ENCODE peak calls at places on chromosomes 12 and 14, in five cellular contexts. One of them, this sample, is unnamed.

GRCh38 chr12:47014474-47014873 is 64.9 kb upstream of the PCED1B start:
- DNase-seq in NCI-H510A treated with DMSO at 0.1 percent for 48 hours: no peak
- DNase-seq in RWPE1: no peak
- DNase-seq in fibroblast of the conjunctiva: no peak
- DNase-seq in left ventricle myocardium inferior: no peak
- DNase-seq in this sample: no peak

GRCh38 chr14:85464135-85464534 is 65.8 kb upstream of the FLRT2 start:
- DNase-seq in NCI-H510A treated with DMSO at 0.1 percent for 48 hours: no peak
- DNase-seq in RWPE1: no peak
- DNase-seq in fibroblast of the conjunctiva: no peak
- DNase-seq in left ventricle myocardium inferior: no peak
- DNase-seq in this sample: no peak

GRCh38 chr14:81946808-81947798 is 413.4 kb upstream of the SEL1L start:
- DNase-seq in fibroblast of the conjunctiva: no peak
- DNase-seq in left ventricle myocardium inferior: peak; percentile 18
- DNase-seq in RWPE1: no peak
- DNase-seq in NCI-H510A treated with DMSO at 0.1 percent for 48 hours: no peak
- DNase-seq in this sample: peak; percentile 13

GRCh38 chr14:32043624-32044023 is 33.5 kb upstream of the ARHGAP5 start:
- DNase-seq in fibroblast of the conjunctiva: no peak
- DNase-seq in RWPE1: no peak
- DNase-seq in NCI-H510A treated with DMSO at 0.1 percent for 48 hours: no peak
- DNase-seq in left ventricle myocardium inferior: no peak
- DNase-seq in this sample: no peak

GRCh38 chr12:124592050-124592449 is 24.6 kb upstream of the NCOR2 start:
- DNase-seq in RWPE1: peak; percentile 75
- DNase-seq in fibroblast of the conjunctiva: no peak
- DNase-seq in left ventricle myocardium inferior: no peak
- DNase-seq in NCI-H510A treated with DMSO at 0.1 percent for 48 hours: no peak
- DNase-seq in this sample: no peak

GRCh38 chr14:55136241-55136640 is 7.2 kb downstream of the LGALS3 start:
- DNase-seq in RWPE1: no peak
- DNase-seq in fibroblast of the conjunctiva: no peak
- DNase-seq in left ventricle myocardium inferior: no peak
- DNase-seq in NCI-H510A treated with DMSO at 0.1 percent for 48 hours: no peak
- DNase-seq in this sample: no peak

GRCh38 chr12:13701502-13701901 is 279.9 kb downstream of the GRIN2B start:
- DNase-seq in fibroblast of the conjunctiva: no peak
- DNase-seq in RWPE1: no peak
- DNase-seq in NCI-H510A treated with DMSO at 0.1 percent for 48 hours: no peak
- DNase-seq in left ventricle myocardium inferior: no peak
- DNase-seq in this sample: no peak

GRCh38 chr14:82621881-82622450 is 1088.3 kb upstream of the SEL1L start:
- DNase-seq in RWPE1: no peak
- DNase-seq in NCI-H510A treated with DMSO at 0.1 percent for 48 hours: no peak
- DNase-seq in fibroblast of the conjunctiva: no peak
- DNase-seq in left ventricle myocardium inferior: no peak
- DNase-seq in this sample: no peak

GRCh38 chr12:50572760-50573159 is 68.0 kb downstream of the DIP2B start:
- DNase-seq in fibroblast of the conjunctiva: no peak
- DNase-seq in left ventricle myocardium inferior: no peak
- DNase-seq in RWPE1: no peak
- DNase-seq in NCI-H510A treated with DMSO at 0.1 percent for 48 hours: no peak
- DNase-seq in this sample: no peak

GRCh38 chr14:80926706-80927384 is 14.7 kb downstream of the CEP128 start:
- DNase-seq in NCI-H510A treated with DMSO at 0.1 percent for 48 hours: no peak
- DNase-seq in RWPE1: no peak
- DNase-seq in left ventricle myocardium inferior: no peak
- DNase-seq in fibroblast of the conjunctiva: no peak
- DNase-seq in this sample: no peak

GRCh38 chr12:65761301-65761700 is 63.0 kb upstream of the HMGA2 start:
- DNase-seq in fibroblast of the conjunctiva: no peak
- DNase-seq in RWPE1: no peak
- DNase-seq in left ventricle myocardium inferior: no peak
- DNase-seq in NCI-H510A treated with DMSO at 0.1 percent for 48 hours: no peak
- DNase-seq in this sample: no peak

GRCh38 chr12:105928436-105928835 is 210.3 kb downstream of the NUAK1 start:
- DNase-seq in RWPE1: peak; percentile 70
- DNase-seq in NCI-H510A treated with DMSO at 0.1 percent for 48 hours: peak; percentile 14
- DNase-seq in fibroblast of the conjunctiva: no peak
- DNase-seq in left ventricle myocardium inferior: no peak
- DNase-seq in this sample: no peak

GRCh38 chr12:122499991-122500684 is 594 bp downstream of the ZCCHC8 start:
- DNase-seq in NCI-H510A treated with DMSO at 0.1 percent for 48 hours: peak; percentile 80
- DNase-seq in left ventricle myocardium inferior: peak; percentile 51
- DNase-seq in fibroblast of the conjunctiva: peak; percentile 51
- DNase-seq in RWPE1: peak; percentile 68
- DNase-seq in this sample: peak; percentile 35

GRCh38 chr14:69149461-69150244 is 3.3 kb downstream of the DCAF5 start:
- DNase-seq in NCI-H510A treated with DMSO at 0.1 percent for 48 hours: no peak
- DNase-seq in RWPE1: no peak
- DNase-seq in fibroblast of the conjunctiva: no peak
- DNase-seq in left ventricle myocardium inferior: no peak
- DNase-seq in this sample: no peak

GRCh38 chr12:95805864-95806669 is 15.5 kb upstream of the NTN4 start:
- DNase-seq in fibroblast of the conjunctiva: peak; percentile 93
- DNase-seq in left ventricle myocardium inferior: no peak
- DNase-seq in NCI-H510A treated with DMSO at 0.1 percent for 48 hours: no peak
- DNase-seq in RWPE1: peak; percentile 83
- DNase-seq in this sample: no peak

GRCh38 chr14:63542231-63542999 is 762 bp downstream of the PPP2R5E start:
- DNase-seq in RWPE1: peak; percentile 14
- DNase-seq in fibroblast of the conjunctiva: no peak
- DNase-seq in NCI-H510A treated with DMSO at 0.1 percent for 48 hours: no peak
- DNase-seq in left ventricle myocardium inferior: no peak
- DNase-seq in this sample: no peak

GRCh38 chr12:30044206-30044605 is 260.5 kb upstream of the TMTC1 start:
- DNase-seq in RWPE1: no peak
- DNase-seq in fibroblast of the conjunctiva: no peak
- DNase-seq in left ventricle myocardium inferior: no peak
- DNase-seq in NCI-H510A treated with DMSO at 0.1 percent for 48 hours: no peak
- DNase-seq in this sample: no peak

GRCh38 chr12:116695464-116695725 is 42.5 kb downstream of the SPRING1 start:
- DNase-seq in NCI-H510A treated with DMSO at 0.1 percent for 48 hours: no peak
- DNase-seq in left ventricle myocardium inferior: no peak
- DNase-seq in RWPE1: no peak
- DNase-seq in fibroblast of the conjunctiva: no peak
- DNase-seq in this sample: no peak

GRCh38 chr14:52802597-52802996 is 11.2 kb upstream of the GNPNAT1 start:
- DNase-seq in NCI-H510A treated with DMSO at 0.1 percent for 48 hours: no peak
- DNase-seq in fibroblast of the conjunctiva: peak; percentile 44
- DNase-seq in left ventricle myocardium inferior: no peak
- DNase-seq in RWPE1: peak; percentile 56
- DNase-seq in this sample: no peak

GRCh38 chr14:36617824-36618223 is 35.4 kb upstream of the NKX2-8 start:
- DNase-seq in NCI-H510A treated with DMSO at 0.1 percent for 48 hours: no peak
- DNase-seq in left ventricle myocardium inferior: no peak
- DNase-seq in RWPE1: no peak
- DNase-seq in fibroblast of the conjunctiva: no peak
- DNase-seq in this sample: no peak

GRCh38 chr12:82517808-82518207 is 159.5 kb downstream of the METTL25 start:
- DNase-seq in NCI-H510A treated with DMSO at 0.1 percent for 48 hours: peak; percentile 62
- DNase-seq in left ventricle myocardium inferior: no peak
- DNase-seq in fibroblast of the conjunctiva: no peak
- DNase-seq in RWPE1: no peak
- DNase-seq in this sample: no peak

GRCh38 chr12:88035907-88036289 is 6.7 kb upstream of the C12orf50 start:
- DNase-seq in fibroblast of the conjunctiva: no peak
- DNase-seq in left ventricle myocardium inferior: no peak
- DNase-seq in NCI-H510A treated with DMSO at 0.1 percent for 48 hours: no peak
- DNase-seq in RWPE1: no peak
- DNase-seq in this sample: no peak

GRCh38 chr12:46371718-46372130 is 849 bp downstream of the SLC38A2 start:
- DNase-seq in left ventricle myocardium inferior: peak; percentile 67
- DNase-seq in fibroblast of the conjunctiva: no peak
- DNase-seq in RWPE1: peak; percentile 33
- DNase-seq in NCI-H510A treated with DMSO at 0.1 percent for 48 hours: peak; percentile 65
- DNase-seq in this sample: no peak

GRCh38 chr12:108935165-108935564 is 55.3 kb downstream of the DAO start:
- DNase-seq in RWPE1: no peak
- DNase-seq in left ventricle myocardium inferior: no peak
- DNase-seq in fibroblast of the conjunctiva: no peak
- DNase-seq in NCI-H510A treated with DMSO at 0.1 percent for 48 hours: no peak
- DNase-seq in this sample: no peak

GRCh38 chr12:131882804-131883520 is 11.5 kb upstream of the ULK1 start:
- DNase-seq in NCI-H510A treated with DMSO at 0.1 percent for 48 hours: no peak
- DNase-seq in RWPE1: no peak
- DNase-seq in left ventricle myocardium inferior: no peak
- DNase-seq in fibroblast of the conjunctiva: no peak
- DNase-seq in this sample: no peak

GRCh38 chr12:12216349-12217017 is 50.4 kb downstream of the LRP6 start:
- DNase-seq in fibroblast of the conjunctiva: no peak
- DNase-seq in left ventricle myocardium inferior: no peak
- DNase-seq in RWPE1: no peak
- DNase-seq in NCI-H510A treated with DMSO at 0.1 percent for 48 hours: no peak
- DNase-seq in this sample: no peak

GRCh38 chr14:89721330-89721729 is 233.2 kb downstream of the EFCAB11 start:
- DNase-seq in left ventricle myocardium inferior: no peak
- DNase-seq in NCI-H510A treated with DMSO at 0.1 percent for 48 hours: no peak
- DNase-seq in fibroblast of the conjunctiva: no peak
- DNase-seq in RWPE1: no peak
- DNase-seq in this sample: no peak

GRCh38 chr14:77139540-77140342 is 1.9 kb downstream of the ZDHHC22 start:
- DNase-seq in RWPE1: peak; percentile 41
- DNase-seq in left ventricle myocardium inferior: no peak
- DNase-seq in fibroblast of the conjunctiva: no peak
- DNase-seq in NCI-H510A treated with DMSO at 0.1 percent for 48 hours: peak; percentile 66
- DNase-seq in this sample: no peak

GRCh38 chr12:67720383-67720856 is 71.9 kb downstream of the DYRK2 start:
- DNase-seq in RWPE1: no peak
- DNase-seq in left ventricle myocardium inferior: no peak
- DNase-seq in fibroblast of the conjunctiva: peak; percentile 29
- DNase-seq in NCI-H510A treated with DMSO at 0.1 percent for 48 hours: peak; percentile 67
- DNase-seq in this sample: no peak

GRCh38 chr12:117514016-117514415 is 152.6 kb upstream of the NOS1 start:
- DNase-seq in RWPE1: no peak
- DNase-seq in fibroblast of the conjunctiva: no peak
- DNase-seq in left ventricle myocardium inferior: no peak
- DNase-seq in NCI-H510A treated with DMSO at 0.1 percent for 48 hours: no peak
- DNase-seq in this sample: no peak

GRCh38 chr14:52023518-52023917 is 34.2 kb downstream of the RTRAF start:
- DNase-seq in NCI-H510A treated with DMSO at 0.1 percent for 48 hours: no peak
- DNase-seq in fibroblast of the conjunctiva: peak; percentile 51
- DNase-seq in RWPE1: no peak
- DNase-seq in left ventricle myocardium inferior: no peak
- DNase-seq in this sample: no peak

GRCh38 chr14:97413991-97414717 is 617.0 kb downstream of the VRK1 start:
- DNase-seq in left ventricle myocardium inferior: no peak
- DNase-seq in NCI-H510A treated with DMSO at 0.1 percent for 48 hours: no peak
- DNase-seq in RWPE1: no peak
- DNase-seq in fibroblast of the conjunctiva: no peak
- DNase-seq in this sample: no peak

GRCh38 chr12:46266382-46266791 is 2.5 kb downstream of the SLC38A1 start:
- DNase-seq in RWPE1: peak; percentile 73
- DNase-seq in NCI-H510A treated with DMSO at 0.1 percent for 48 hours: no peak
- DNase-seq in fibroblast of the conjunctiva: peak; percentile 78
- DNase-seq in left ventricle myocardium inferior: no peak
- DNase-seq in this sample: no peak

GRCh38 chr14:71011479-71011878 is 104.2 kb downstream of the PCNX1 start:
- DNase-seq in left ventricle myocardium inferior: no peak
- DNase-seq in RWPE1: no peak
- DNase-seq in NCI-H510A treated with DMSO at 0.1 percent for 48 hours: no peak
- DNase-seq in fibroblast of the conjunctiva: no peak
- DNase-seq in this sample: no peak

GRCh38 chr12:116880817-116881324 is 370 bp downstream of the HRK start:
- DNase-seq in RWPE1: no peak
- DNase-seq in NCI-H510A treated with DMSO at 0.1 percent for 48 hours: peak; percentile 83
- DNase-seq in fibroblast of the conjunctiva: no peak
- DNase-seq in left ventricle myocardium inferior: peak; percentile 25
- DNase-seq in this sample: no peak

GRCh38 chr12:104121001-104121400 is 17.0 kb downstream of the NFYB start:
- DNase-seq in RWPE1: peak; percentile 35
- DNase-seq in left ventricle myocardium inferior: no peak
- DNase-seq in fibroblast of the conjunctiva: peak; percentile 14
- DNase-seq in NCI-H510A treated with DMSO at 0.1 percent for 48 hours: no peak
- DNase-seq in this sample: peak; percentile 76

GRCh38 chr12:10669533-10669932 is 4.3 kb downstream of the STYK1 start:
- DNase-seq in NCI-H510A treated with DMSO at 0.1 percent for 48 hours: no peak
- DNase-seq in RWPE1: no peak
- DNase-seq in fibroblast of the conjunctiva: no peak
- DNase-seq in left ventricle myocardium inferior: no peak
- DNase-seq in this sample: no peak

GRCh38 chr14:44291516-44291915 is 215.6 kb downstream of the FSCB start:
- DNase-seq in NCI-H510A treated with DMSO at 0.1 percent for 48 hours: no peak
- DNase-seq in fibroblast of the conjunctiva: no peak
- DNase-seq in RWPE1: no peak
- DNase-seq in left ventricle myocardium inferior: no peak
- DNase-seq in this sample: no peak

GRCh38 chr14:91113829-91114078 is at the start of gene DGLUCY:
- DNase-seq in fibroblast of the conjunctiva: peak; percentile 56
- DNase-seq in left ventricle myocardium inferior: peak; percentile 86
- DNase-seq in RWPE1: no peak
- DNase-seq in NCI-H510A treated with DMSO at 0.1 percent for 48 hours: no peak
- DNase-seq in this sample: no peak

This sample was measured in COLO829.